ENCODE peak calls at places on chromosomes 3 and 15, in seven cellular contexts. R is G401; G is naive thymus-derived CD4-positive, alpha-beta T cell; L is dermis microvascular lymphatic vessel endothelial cell; C is Kasumi-1; U is stomach; O is naive thymus-derived CD8-positive, alpha-beta T cell. D is an unnamed sample.

GRCh38 chr15:48367483-48367882 is 36.3 kb downstream of the DUT start:
- DNase-seq in O (no peak), C (no peak), L (no peak), G (no peak), U (no peak), R (no peak), D (no peak)

GRCh38 chr3:120450914-120451669 is at the start of gene FSTL1:
- DNase-seq in L (no peak), O (peak; percentile 5), U (no peak), R (no peak), C (no peak), G (no peak), D (peak; percentile 47)

GRCh38 chr3:11655188-11655928 is 11.6 kb upstream of the VGLL4 start:
- DNase-seq in O (no peak), R (peak; percentile 24), G (no peak), L (no peak), C (peak; percentile 21), U (no peak), D (peak; percentile 38)

GRCh38 chr3:192259661-192260060 is 467.7 kb downstream of the FGF12 start:
- DNase-seq in R (no peak), U (no peak), C (no peak), L (no peak), O (no peak), G (no peak), D (no peak)

GRCh38 chr3:138172625-138173024 is 2.1 kb downstream of the DBR1 start:
- DNase-seq in C (no peak), O (no peak), R (no peak), U (no peak), L (no peak), G (no peak), D (no peak)

GRCh38 chr3:188343894-188344293 is 189.9 kb downstream of the LPP start:
- DNase-seq in O (no peak), G (no peak), R (peak; percentile 53), U (no peak), L (no peak), C (no peak), D (no peak)

GRCh38 chr15:74464216-74464615 is 3.3 kb upstream of the UBL7 start:
- DNase-seq in R (no peak), G (no peak), O (no peak), C (peak; percentile 55), L (no peak), U (no peak), D (no peak)

GRCh38 chr3:156665296-156665695 is 9.1 kb upstream of the TIPARP start:
- DNase-seq in C (no peak), L (no peak), G (no peak), R (no peak), O (no peak), U (no peak), D (no peak)

GRCh38 chr3:11641683-11642407 is 1.9 kb downstream of the VGLL4 start:
- DNase-seq in U (no peak), C (peak; percentile 34), G (peak; percentile 62), L (no peak), R (no peak), O (no peak), D (no peak)

GRCh38 chr15:42018306-42019224 is 2.3 kb downstream of the PLA2G4E start:
- DNase-seq in G (no peak), R (no peak), U (no peak), C (no peak), L (no peak), O (no peak), D (no peak)

GRCh38 chr3:5787863-5788488 is 600.5 kb downstream of the EDEM1 start:
- DNase-seq in L (no peak), O (no peak), R (peak; percentile 13), G (no peak), C (peak; percentile 72), U (no peak), D (peak; percentile 15)

GRCh38 chr3:35389907-35390306 is 249.4 kb upstream of the ARPP21 start:
- DNase-seq in O (no peak), U (no peak), L (no peak), C (no peak), R (no peak), G (no peak), D (no peak)

GRCh38 chr3:173402656-173403055 is 5.1 kb downstream of the NLGN1 start:
- DNase-seq in L (no peak), O (no peak), C (no peak), R (no peak), U (no peak), G (no peak), D (no peak)

GRCh38 chr15:45551691-45552090 is 29.1 kb upstream of the SLC30A4 start:
- DNase-seq in L (no peak), U (no peak), C (no peak), G (no peak), R (no peak), O (no peak), D (no peak)

GRCh38 chr15:92322566-92323355 is 70.9 kb upstream of the ST8SIA2 start:
- DNase-seq in R (peak; percentile 93), U (no peak), O (no peak), C (no peak), L (no peak), G (no peak), D (no peak)

GRCh38 chr15:39581501-39582285 is 814 bp downstream of the THBS1 start:
- DNase-seq in G (no peak), O (no peak), R (no peak), U (peak; percentile 65), L (no peak), C (no peak), D (peak; percentile 72)

GRCh38 chr3:159322322-159322939 is 520.6 kb downstream of the MFSD1 start:
- DNase-seq in C (no peak), G (no peak), R (peak; percentile 11), O (no peak), U (no peak), L (no peak), D (no peak)

GRCh38 chr3:58251653-58252052 is 14.1 kb downstream of the ABHD6 start:
- DNase-seq in G (no peak), L (no peak), C (no peak), U (no peak), O (no peak), R (peak; percentile 56), D (no peak)

GRCh38 chr3:98750520-98750919 is 12.6 kb upstream of the ST3GAL6 start:
- DNase-seq in O (no peak), C (no peak), L (no peak), G (no peak), U (no peak), R (no peak), D (no peak)

GRCh38 chr3:74067296-74067695 is 442.6 kb upstream of the PDZRN3 start:
- DNase-seq in G (no peak), L (no peak), U (peak; percentile 35), R (peak; percentile 60), O (no peak), C (peak; percentile 2), D (peak; percentile 34)

GRCh38 chr15:85618956-85619491 is 175.7 kb downstream of the KLHL25 start:
- DNase-seq in L (no peak), O (no peak), U (peak; percentile 53), C (peak; percentile 72), R (peak; percentile 6), G (peak; percentile 21), D (peak; percentile 63)

GRCh38 chr15:39411102-39411989 is 169.5 kb upstream of the THBS1 start:
- DNase-seq in U (no peak), G (no peak), L (no peak), O (no peak), C (no peak), R (no peak), D (no peak)

GRCh38 chr3:21954709-21955108 is 203.7 kb upstream of the ZNF385D start:
- DNase-seq in G (no peak), C (no peak), R (no peak), U (no peak), L (no peak), O (no peak), D (no peak)

GRCh38 chr15:83613716-83614115 is 40.2 kb upstream of the ADAMTSL3 start:
- DNase-seq in O (no peak), C (no peak), U (no peak), G (no peak), L (peak; percentile 50), R (peak; percentile 8), D (peak; percentile 39)

GRCh38 chr3:66439666-66440344 is 61.0 kb downstream of the LRIG1 start:
- DNase-seq in U (no peak), L (no peak), C (peak; percentile 53), O (no peak), G (no peak), R (no peak), D (no peak)

GRCh38 chr3:54994026-54994626 is 66.3 kb upstream of the LRTM1 start:
- DNase-seq in O (no peak), C (no peak), U (no peak), G (no peak), L (no peak), R (no peak), D (no peak)

GRCh38 chr3:98994128-98994762 is 92.8 kb upstream of the DCBLD2 start:
- DNase-seq in U (no peak), O (no peak), G (no peak), R (peak; percentile 52), L (peak; percentile 60), C (peak; percentile 40), D (no peak)

GRCh38 chr15:91468861-91469260 is 368.8 kb downstream of the SV2B start:
- DNase-seq in U (no peak), C (no peak), G (no peak), O (no peak), R (peak; percentile 21), L (no peak), D (no peak)

GRCh38 chr3:11204697-11205397 is 50.6 kb downstream of the HRH1 start:
- DNase-seq in O (no peak), L (no peak), R (no peak), U (no peak), G (no peak), C (no peak), D (no peak)

D was measured in body of pancreas.